ENCODE peak calls at places on chromosomes 5 and 9, in ten cellular contexts. R, M, Q, L, A, Z, B, X, H and I are unnamed samples.

GRCh38 chr5:164013077-164013670 is 507.8 kb downstream of the MAT2B start:
- DNase-seq in L (peak), B (peak), R (peak), A (peak), Z (peak), Q (peak), X (no peak), H (peak), M (peak), I (peak)

GRCh38 chr5:52356311-52356918 is 431.3 kb upstream of the ITGA1 start:
- DNase-seq in B (peak), X (no peak), L (peak), Z (no peak), R (no peak), A (peak), M (no peak), Q (peak), H (no peak), I (no peak)

GRCh38 chr9:68793605-68794343 is 88.7 kb downstream of the PIP5K1B start:
- DNase-seq in X (peak), Q (peak), L (no peak), H (no peak), R (no peak), Z (peak), A (no peak), B (no peak), M (no peak), I (no peak)

GRCh38 chr5:129804705-129805104 is 56.8 kb downstream of the MINAR2 start:
- DNase-seq in Q (no peak), B (no peak), X (no peak), R (no peak), A (peak), H (no peak), Z (no peak), M (no peak), L (no peak), I (no peak)

GRCh38 chr5:127885176-127885575 is 182.0 kb downstream of the CCDC192 start:
- DNase-seq in A (no peak), M (no peak), R (peak), H (no peak), Q (no peak), X (no peak), L (no peak), B (peak), Z (no peak), I (no peak)

GRCh38 chr9:121322037-121322736 is 47.9 kb downstream of the STOM start:
- DNase-seq in Q (peak), M (no peak), R (no peak), B (no peak), L (peak), H (no peak), Z (peak), X (no peak), A (no peak), I (no peak)

GRCh38 chr5:97728920-97729319 is 545.9 kb upstream of the RIOK2 start:
- DNase-seq in M (no peak), X (no peak), Q (no peak), H (no peak), A (no peak), L (no peak), Z (no peak), R (no peak), B (no peak), I (no peak)

GRCh38 chr5:107567901-107568671 is 102.7 kb downstream of the EFNA5 start:
- DNase-seq in A (no peak), L (no peak), M (no peak), Z (no peak), Q (peak), R (no peak), X (no peak), H (no peak), B (peak), I (no peak)

GRCh38 chr9:99859395-99859980 is 37.8 kb downstream of the NR4A3 start:
- DNase-seq in M (no peak), B (no peak), Q (peak), H (peak), L (peak), X (no peak), Z (no peak), R (no peak), A (peak), I (peak)

GRCh38 chr5:159340511-159340910 is 10.2 kb upstream of the IL12B start:
- DNase-seq in R (no peak), Q (no peak), X (no peak), M (peak), Z (no peak), H (no peak), A (no peak), L (no peak), B (no peak), I (no peak)

GRCh38 chr9:83234541-83234940 is 171.6 kb upstream of the RASEF start:
- DNase-seq in H (no peak), Q (no peak), B (no peak), M (no peak), X (no peak), A (no peak), L (peak), Z (no peak), R (no peak), I (no peak)

GRCh38 chr9:91119679-91120078 is 242.0 kb downstream of the AUH start:
- DNase-seq in Q (peak), A (no peak), R (no peak), L (peak), H (no peak), B (no peak), X (no peak), Z (peak), M (no peak), I (no peak)

GRCh38 chr9:136002886-136003285 is 41.7 kb upstream of the UBAC1 start:
- DNase-seq in Q (no peak), H (no peak), A (no peak), R (no peak), X (no peak), L (no peak), Z (no peak), M (no peak), B (no peak), I (no peak)